ENCODE peak calls at places on chromosomes 16 and 17, in eight cellular contexts. One of them, this sample, is unnamed.

GRCh38 chr16:31083081-31083480 is 5.7 kb downstream of the PRSS53 start:
- DNase-seq in BE2C: no peak
- DNase-seq in adrenal gland: no peak
- DNase-seq in heart right ventricle: no peak
- DNase-seq in lung: no peak
- DNase-seq in lower leg skin: no peak
- DNase-seq in PC-9: no peak
- DNase-seq in Peyer's patch: no peak
- DNase-seq in this sample: no peak

GRCh38 chr17:42067371-42068180 is 17.2 kb upstream of the C17orf113 start:
- DNase-seq in BE2C: peak
- DNase-seq in adrenal gland: peak
- DNase-seq in heart right ventricle: peak
- DNase-seq in lung: peak
- DNase-seq in lower leg skin: peak
- DNase-seq in PC-9: no peak
- DNase-seq in Peyer's patch: peak
- DNase-seq in this sample: no peak

GRCh38 chr16:67760206-67760605 is 41.1 kb upstream of the GFOD2 start:
- DNase-seq in BE2C: no peak
- DNase-seq in adrenal gland: no peak
- DNase-seq in heart right ventricle: no peak
- DNase-seq in lung: no peak
- DNase-seq in lower leg skin: no peak
- DNase-seq in PC-9: no peak
- DNase-seq in Peyer's patch: no peak
- DNase-seq in this sample: no peak

GRCh38 chr17:48577946-48578615 is at the start of gene HOXB4:
- DNase-seq in BE2C: no peak
- DNase-seq in adrenal gland: peak
- DNase-seq in heart right ventricle: peak
- DNase-seq in lung: peak
- DNase-seq in lower leg skin: peak
- DNase-seq in PC-9: no peak
- DNase-seq in Peyer's patch: peak
- DNase-seq in this sample: peak

GRCh38 chr17:8681175-8681949 is 50.8 kb upstream of the MYH10 start:
- DNase-seq in BE2C: peak
- DNase-seq in adrenal gland: no peak
- DNase-seq in heart right ventricle: peak
- DNase-seq in lung: no peak
- DNase-seq in lower leg skin: peak
- DNase-seq in PC-9: no peak
- DNase-seq in Peyer's patch: no peak
- DNase-seq in this sample: no peak

GRCh38 chr17:72592242-72592966 is 471.6 kb downstream of the SOX9 start:
- DNase-seq in BE2C: peak
- DNase-seq in adrenal gland: peak
- DNase-seq in heart right ventricle: peak
- DNase-seq in lung: peak
- DNase-seq in lower leg skin: peak
- DNase-seq in PC-9: peak
- DNase-seq in Peyer's patch: peak
- DNase-seq in this sample: no peak

GRCh38 chr16:75559564-75560372 is 3.7 kb upstream of the TMEM231 start:
- DNase-seq in BE2C: no peak
- DNase-seq in adrenal gland: no peak
- DNase-seq in heart right ventricle: peak
- DNase-seq in lung: no peak
- DNase-seq in lower leg skin: no peak
- DNase-seq in PC-9: no peak
- DNase-seq in Peyer's patch: no peak
- DNase-seq in this sample: no peak

GRCh38 chr16:74903882-74904678 is 80.8 kb downstream of the WDR59 start:
- DNase-seq in BE2C: no peak
- DNase-seq in adrenal gland: no peak
- DNase-seq in heart right ventricle: no peak
- DNase-seq in lung: no peak
- DNase-seq in lower leg skin: peak
- DNase-seq in PC-9: no peak
- DNase-seq in Peyer's patch: no peak
- DNase-seq in this sample: no peak

GRCh38 chr17:10612957-10613744 is 44.0 kb downstream of the MYH3 start:
- DNase-seq in BE2C: no peak
- DNase-seq in adrenal gland: no peak
- DNase-seq in heart right ventricle: no peak
- DNase-seq in lung: no peak
- DNase-seq in lower leg skin: peak
- DNase-seq in PC-9: no peak
- DNase-seq in Peyer's patch: no peak
- DNase-seq in this sample: no peak

GRCh38 chr17:8670486-8670885 is 40.0 kb upstream of the MYH10 start:
- DNase-seq in BE2C: no peak
- DNase-seq in adrenal gland: no peak
- DNase-seq in heart right ventricle: no peak
- DNase-seq in lung: no peak
- DNase-seq in lower leg skin: no peak
- DNase-seq in PC-9: no peak
- DNase-seq in Peyer's patch: no peak
- DNase-seq in this sample: no peak

GRCh38 chr16:46929378-46930332 is 43.8 kb downstream of the DNAJA2 start:
- DNase-seq in BE2C: peak
- DNase-seq in adrenal gland: peak
- DNase-seq in heart right ventricle: peak
- DNase-seq in lung: peak
- DNase-seq in lower leg skin: peak
- DNase-seq in PC-9: no peak
- DNase-seq in Peyer's patch: peak
- DNase-seq in this sample: no peak

GRCh38 chr17:44733753-44734152 is 25.0 kb upstream of the ADAM11 start:
- DNase-seq in BE2C: peak
- DNase-seq in adrenal gland: no peak
- DNase-seq in heart right ventricle: no peak
- DNase-seq in lung: no peak
- DNase-seq in lower leg skin: no peak
- DNase-seq in PC-9: no peak
- DNase-seq in Peyer's patch: no peak
- DNase-seq in this sample: no peak

GRCh38 chr17:31787857-31788570 is 71.0 kb downstream of the COPRS start:
- DNase-seq in BE2C: no peak
- DNase-seq in adrenal gland: no peak
- DNase-seq in heart right ventricle: no peak
- DNase-seq in lung: peak
- DNase-seq in lower leg skin: peak
- DNase-seq in PC-9: peak
- DNase-seq in Peyer's patch: no peak
- DNase-seq in this sample: peak

GRCh38 chr16:73125860-73126259 is 77.9 kb upstream of the ZFHX3 start:
- DNase-seq in BE2C: no peak
- DNase-seq in adrenal gland: no peak
- DNase-seq in heart right ventricle: no peak
- DNase-seq in lung: no peak
- DNase-seq in lower leg skin: no peak
- DNase-seq in PC-9: no peak
- DNase-seq in Peyer's patch: no peak
- DNase-seq in this sample: no peak

GRCh38 chr17:5585814-5586558 is 1.7 kb upstream of the NLRP1 start:
- DNase-seq in BE2C: no peak
- DNase-seq in adrenal gland: no peak
- DNase-seq in heart right ventricle: no peak
- DNase-seq in lung: no peak
- DNase-seq in lower leg skin: no peak
- DNase-seq in PC-9: no peak
- DNase-seq in Peyer's patch: no peak
- DNase-seq in this sample: no peak

GRCh38 chr16:71882505-71883192 is 1.3 kb downstream of the ZNF821 start:
- DNase-seq in BE2C: peak
- DNase-seq in adrenal gland: peak
- DNase-seq in heart right ventricle: peak
- DNase-seq in lung: peak
- DNase-seq in lower leg skin: peak
- DNase-seq in PC-9: peak
- DNase-seq in Peyer's patch: peak
- DNase-seq in this sample: peak

GRCh38 chr16:87369796-87370719 is 13.5 kb downstream of the FBXO31 start:
- DNase-seq in BE2C: peak
- DNase-seq in adrenal gland: no peak
- DNase-seq in heart right ventricle: no peak
- DNase-seq in lung: no peak
- DNase-seq in lower leg skin: no peak
- DNase-seq in PC-9: no peak
- DNase-seq in Peyer's patch: no peak
- DNase-seq in this sample: no peak

GRCh38 chr17:21373034-21373433 is 3.1 kb upstream of the KCNJ12 start:
- DNase-seq in BE2C: no peak
- DNase-seq in adrenal gland: no peak
- DNase-seq in heart right ventricle: no peak
- DNase-seq in lung: no peak
- DNase-seq in lower leg skin: no peak
- DNase-seq in PC-9: no peak
- DNase-seq in Peyer's patch: no peak
- DNase-seq in this sample: no peak
- TF ChIP-seq CTCF in BE2C: no peak
- TF ChIP-seq CTCF in adrenal gland: no peak
- TF ChIP-seq CTCF in heart right ventricle: no peak
- TF ChIP-seq CTCF in lung: no peak
- TF ChIP-seq CTCF in lower leg skin: no peak
- TF ChIP-seq CTCF in PC-9: no peak
- TF ChIP-seq CTCF in Peyer's patch: no peak
- TF ChIP-seq CTCF in this sample: no peak

GRCh38 chr17:49616086-49616485 is 40.4 kb downstream of the NXPH3 start:
- DNase-seq in BE2C: no peak
- DNase-seq in adrenal gland: no peak
- DNase-seq in heart right ventricle: no peak
- DNase-seq in lung: no peak
- DNase-seq in lower leg skin: no peak
- DNase-seq in PC-9: no peak
- DNase-seq in Peyer's patch: no peak
- DNase-seq in this sample: no peak
- TF ChIP-seq CTCF in BE2C: peak
- TF ChIP-seq CTCF in adrenal gland: peak
- TF ChIP-seq CTCF in heart right ventricle: peak
- TF ChIP-seq CTCF in lung: no peak
- TF ChIP-seq CTCF in lower leg skin: no peak
- TF ChIP-seq CTCF in PC-9: peak
- TF ChIP-seq CTCF in Peyer's patch: no peak
- TF ChIP-seq CTCF in this sample: peak

DNA sequence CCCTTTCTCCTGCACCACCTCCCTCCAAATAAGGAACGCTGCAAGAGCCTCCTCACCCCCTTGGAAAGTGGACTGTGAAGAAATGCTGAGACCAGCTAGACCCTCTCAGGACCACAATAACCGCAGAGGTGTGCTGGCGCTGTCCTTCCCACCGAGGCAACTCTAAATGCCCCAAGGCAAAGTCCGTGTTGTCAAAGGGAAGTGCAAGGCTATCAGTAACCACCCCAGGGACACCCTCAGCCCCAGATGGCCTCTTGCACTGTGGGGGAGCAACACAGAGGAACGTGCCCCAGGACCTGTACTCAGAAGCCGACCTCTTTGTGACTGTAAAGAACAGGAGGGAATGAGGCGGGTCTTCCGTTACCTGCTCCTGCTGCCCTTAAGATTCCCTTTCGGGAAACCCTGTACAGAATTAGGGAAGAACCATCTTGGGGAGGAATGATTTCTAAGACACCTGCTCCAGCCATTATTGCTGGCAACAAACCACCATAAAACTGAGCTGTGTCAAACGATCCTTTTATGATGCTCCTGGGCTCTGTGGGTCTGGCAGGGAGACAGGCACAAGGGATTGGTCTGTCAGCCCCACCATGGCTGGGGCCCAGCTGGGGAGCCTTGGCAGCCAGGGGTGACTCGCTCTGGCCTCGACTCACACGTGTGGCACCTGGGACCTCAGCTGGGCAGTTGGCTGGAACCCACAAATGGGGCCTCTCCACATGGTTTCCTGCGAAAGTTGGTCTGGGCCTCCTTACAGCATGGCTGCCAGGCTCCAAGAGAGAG is 14.6 kb upstream of the MED9 start:
- DNase-seq in BE2C: peak
- DNase-seq in adrenal gland: no peak
- DNase-seq in heart right ventricle: no peak
- DNase-seq in lung: no peak
- DNase-seq in lower leg skin: no peak
- DNase-seq in PC-9: no peak
- DNase-seq in Peyer's patch: no peak
- DNase-seq in this sample: no peak
- TF ChIP-seq CTCF in BE2C: no peak
- TF ChIP-seq CTCF in adrenal gland: no peak
- TF ChIP-seq CTCF in heart right ventricle: no peak
- TF ChIP-seq CTCF in lung: no peak
- TF ChIP-seq CTCF in lower leg skin: no peak
- TF ChIP-seq CTCF in PC-9: no peak
- TF ChIP-seq CTCF in Peyer's patch: no peak
- TF ChIP-seq CTCF in this sample: no peak

GRCh38 chr17:55706808-55707773 is 15.6 kb downstream of the TMEM100 start:
- DNase-seq in BE2C: peak
- DNase-seq in adrenal gland: no peak
- DNase-seq in heart right ventricle: no peak
- DNase-seq in lung: no peak
- DNase-seq in lower leg skin: no peak
- DNase-seq in PC-9: no peak
- DNase-seq in Peyer's patch: no peak
- DNase-seq in this sample: no peak

GRCh38 chr17:55709440-55709839 is 13.2 kb downstream of the TMEM100 start:
- DNase-seq in BE2C: no peak
- DNase-seq in adrenal gland: no peak
- DNase-seq in heart right ventricle: no peak
- DNase-seq in lung: no peak
- DNase-seq in lower leg skin: no peak
- DNase-seq in PC-9: no peak
- DNase-seq in Peyer's patch: no peak
- DNase-seq in this sample: no peak

GRCh38 chr17:55709984-55710383 is 12.7 kb downstream of the TMEM100 start:
- DNase-seq in BE2C: no peak
- DNase-seq in adrenal gland: no peak
- DNase-seq in heart right ventricle: no peak
- DNase-seq in lung: no peak
- DNase-seq in lower leg skin: no peak
- DNase-seq in PC-9: no peak
- DNase-seq in Peyer's patch: no peak
- DNase-seq in this sample: no peak

GRCh38 chr17:55710410-55710809 is 12.3 kb downstream of the TMEM100 start:
- DNase-seq in BE2C: no peak
- DNase-seq in adrenal gland: no peak
- DNase-seq in heart right ventricle: no peak
- DNase-seq in lung: no peak
- DNase-seq in lower leg skin: no peak
- DNase-seq in PC-9: no peak
- DNase-seq in Peyer's patch: no peak
- DNase-seq in this sample: no peak

DNA sequence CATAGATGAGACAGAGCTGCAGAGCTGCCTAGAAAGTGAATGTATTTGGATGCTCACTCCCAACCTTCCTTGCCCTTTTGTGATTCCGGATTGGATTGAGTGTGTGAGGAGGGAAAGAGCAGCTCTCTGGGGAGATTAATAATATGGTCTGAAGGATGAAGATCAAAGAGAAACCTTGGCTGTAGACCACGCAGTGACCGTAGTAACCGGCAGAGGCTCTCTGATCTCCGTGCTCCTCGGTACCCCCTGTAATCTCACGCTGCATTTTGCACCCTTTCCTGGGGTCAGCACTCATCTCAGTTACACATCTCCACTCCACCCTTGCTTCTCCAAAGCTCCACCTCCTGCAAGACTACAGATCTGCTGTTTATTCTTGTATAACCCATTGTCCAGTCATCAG is 14.1 kb downstream of the TMEM100 start:
- DNase-seq in BE2C: no peak
- DNase-seq in adrenal gland: no peak
- DNase-seq in heart right ventricle: no peak
- DNase-seq in lung: no peak
- DNase-seq in lower leg skin: no peak
- DNase-seq in PC-9: no peak
- DNase-seq in Peyer's patch: no peak
- DNase-seq in this sample: no peak
- TF ChIP-seq CTCF in BE2C: no peak
- TF ChIP-seq CTCF in adrenal gland: no peak
- TF ChIP-seq CTCF in heart right ventricle: no peak
- TF ChIP-seq CTCF in lung: no peak
- TF ChIP-seq CTCF in lower leg skin: no peak
- TF ChIP-seq CTCF in PC-9: no peak
- TF ChIP-seq CTCF in Peyer's patch: no peak
- TF ChIP-seq CTCF in this sample: no peak

This sample was measured in thoracic aorta.